ENCODE peak calls at places on chromosomes 7 and 10, in six cellular contexts. I is fibroblast of lung, J is astrocyte, Z is K562, Q is HepG2, H is MM.1S. R is an unnamed sample.

GRCh38 chr10:71964669-71965515 is 697 bp downstream of the CHST3 start:
- DNase-seq in I (peak; percentile 83), J (peak; percentile 74), Z (no peak), Q (no peak), H (no peak), R (no peak)

GRCh38 chr10:102608487-102608886 is 35.8 kb upstream of the TRIM8 start:
- DNase-seq in I (no peak), J (no peak), Z (peak; percentile 20), Q (no peak), H (no peak), R (no peak)

GRCh38 chr10:28587270-28587969 is 54.5 kb downstream of the WAC start:
- DNase-seq in I (peak; percentile 17), J (no peak), Z (no peak), Q (no peak), H (no peak), R (no peak)

GRCh38 chr10:11282661-11283060 is 265.0 kb downstream of the CELF2 start:
- DNase-seq in I (no peak), J (no peak), Z (no peak), Q (no peak), H (no peak), R (no peak)

GRCh38 chr10:117929321-117930067 is 117.2 kb downstream of the RAB11FIP2 start:
- DNase-seq in I (no peak), J (no peak), Z (no peak), Q (peak; percentile 2), H (no peak), R (no peak)

GRCh38 chr7:13312327-13312726 is 624.9 kb downstream of the ARL4A start:
- DNase-seq in I (no peak), J (no peak), Z (no peak), Q (no peak), H (no peak), R (peak; percentile 24)

GRCh38 chr7:157405501-157405900 is 68.7 kb downstream of the DNAJB6 start:
- DNase-seq in I (no peak), J (no peak), Z (no peak), Q (no peak), H (no peak), R (no peak)

GRCh38 chr10:80202934-80203834 is 2.2 kb downstream of the ANXA11 start:
- DNase-seq in I (peak; percentile 93), J (peak; percentile 89), Z (peak; percentile 70), Q (peak; percentile 77), H (peak; percentile 80), R (peak; percentile 32)

GRCh38 chr7:105678811-105679495 is 97.7 kb upstream of the EFCAB10 start:
- DNase-seq in I (peak; percentile 15), J (no peak), Z (no peak), Q (no peak), H (no peak), R (peak; percentile 53)

GRCh38 chr10:78765726-78766335 is 302.9 kb upstream of the ZMIZ1 start:
- DNase-seq in I (no peak), J (no peak), Z (no peak), Q (no peak), H (no peak), R (no peak)

GRCh38 chr10:17980796-17981195 is 29.1 kb downstream of the SLC39A12 start:
- DNase-seq in I (peak; percentile 40), J (peak; percentile 39), Z (no peak), Q (no peak), H (no peak), R (no peak)

GRCh38 chr10:93417264-93417663 is 64.9 kb downstream of the MYOF start:
- DNase-seq in I (no peak), J (no peak), Z (no peak), Q (no peak), H (no peak), R (no peak)

GRCh38 chr7:43647772-43648643 is 65.1 kb downstream of the STK17A start:
- DNase-seq in I (peak; percentile 100), J (peak; percentile 100), Z (no peak), Q (peak; percentile 33), H (peak; percentile 9), R (no peak)

GRCh38 chr10:89215511-89215910 is 8.4 kb upstream of the CH25H start:
- DNase-seq in I (no peak), J (no peak), Z (no peak), Q (no peak), H (no peak), R (no peak)

GRCh38 chr7:24477807-24478655 is 95.2 kb upstream of the PALS2 start:
- DNase-seq in I (peak; percentile 89), J (peak; percentile 86), Z (peak; percentile 23), Q (peak; percentile 89), H (no peak), R (no peak)
- H3K9ac ChIP-seq in I (no peak overlapping the region), J (peak overlapping the region; percentile 6), Z (no peak overlapping the region), Q (no peak overlapping the region), H (no peak overlapping the region), R (no peak overlapping the region)

DNA sequence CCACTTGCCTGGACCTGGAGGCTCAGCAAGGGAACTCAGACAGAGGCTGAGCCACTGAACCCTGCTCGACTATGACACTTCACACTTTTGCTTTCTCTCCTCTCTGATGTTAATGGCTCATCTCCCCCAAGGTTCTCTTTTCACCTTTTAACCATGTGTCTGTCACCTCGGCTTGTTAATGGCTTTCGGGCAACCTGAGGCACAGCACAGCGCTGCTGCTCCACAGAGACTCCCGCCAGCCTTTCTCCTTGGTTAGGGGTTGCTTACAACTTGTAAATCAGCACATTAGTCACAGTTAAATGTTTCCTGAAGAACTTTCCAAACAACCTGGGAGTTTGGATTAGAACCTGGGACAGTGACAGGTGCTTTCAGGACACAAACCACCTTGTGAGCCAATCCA is 136.2 kb upstream of the TBX20 start:
- DNase-seq in I (no peak), J (no peak), Z (no peak), Q (no peak), H (no peak), R (no peak)
- H3K27ac ChIP-seq in I (no peak overlapping the region), J (no peak overlapping the region), Z (no peak overlapping the region), Q (no peak overlapping the region), H (no peak overlapping the region), R (no peak overlapping the region)

GRCh38 chr10:116274141-116274861 is 1.3 kb upstream of the GFRA1 start:
- DNase-seq in I (peak; percentile 29), J (no peak), Z (no peak), Q (no peak), H (peak; percentile 26), R (no peak)

GRCh38 chr10:116269612-116270011 is 3.4 kb downstream of the GFRA1 start:
- DNase-seq in I (no peak), J (no peak), Z (no peak), Q (no peak), H (no peak), R (no peak)

GRCh38 chr10:116270691-116271592 is 2.1 kb downstream of the GFRA1 start:
- DNase-seq in I (peak; percentile 15), J (no peak), Z (no peak), Q (no peak), H (no peak), R (no peak)

GRCh38 chr10:116271593-116272496 is 1.2 kb downstream of the GFRA1 start:
- DNase-seq in I (peak; percentile 11), J (no peak), Z (no peak), Q (no peak), H (no peak), R (no peak)

DNA sequence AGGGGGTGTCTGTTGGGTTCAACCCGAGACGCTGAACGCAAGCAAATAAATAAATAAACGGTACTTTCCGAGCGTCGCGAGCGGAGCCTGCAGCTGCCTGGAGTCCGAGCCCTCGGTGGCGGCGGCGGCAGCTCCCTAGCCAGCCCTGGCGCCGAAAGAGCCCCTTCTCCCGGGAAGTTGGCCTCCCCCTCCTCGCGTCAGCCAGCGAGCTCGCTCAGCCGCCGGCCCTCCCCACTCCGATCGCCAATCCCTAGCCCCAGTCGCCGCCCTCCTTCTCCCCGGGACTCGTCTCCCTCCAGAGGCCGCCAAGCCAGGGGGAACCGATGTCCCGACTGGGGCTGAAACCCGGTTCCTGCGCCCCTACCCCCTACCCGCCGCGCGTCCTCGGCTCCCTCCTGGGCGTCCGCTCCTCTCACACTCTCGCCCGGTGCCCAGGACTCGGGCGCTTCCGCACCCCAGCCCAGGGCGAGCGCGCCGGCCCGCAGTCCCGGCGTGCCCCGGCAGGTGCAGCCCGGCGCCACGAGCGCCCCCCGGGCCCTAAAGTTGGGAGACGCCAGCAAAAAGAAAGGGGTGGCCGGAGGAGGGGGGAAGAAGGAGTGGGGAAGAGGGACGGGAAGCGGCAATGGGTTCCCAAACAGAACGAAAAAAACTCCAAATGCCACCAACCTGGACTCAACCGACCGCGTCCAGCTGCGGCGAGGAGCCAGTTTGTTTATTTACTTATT is at the start of gene GFRA1:
- DNase-seq in I (peak; percentile 36), J (no peak), Z (no peak), Q (no peak), H (peak; percentile 53), R (no peak)
- TF ChIP-seq EZH2 in I (no peak), J (no peak), Z (no peak), Q (no peak), H (no peak), R (no peak)

GRCh38 chr10:132406750-132407149 is 9.8 kb downstream of the PWWP2B start:
- DNase-seq in I (no peak), J (no peak), Z (no peak), Q (no peak), H (no peak), R (no peak)
- H3K9ac ChIP-seq in I (no peak overlapping the region), J (no peak overlapping the region), Z (no peak overlapping the region), Q (no peak overlapping the region), H (no peak overlapping the region), R (no peak overlapping the region)

DNA sequence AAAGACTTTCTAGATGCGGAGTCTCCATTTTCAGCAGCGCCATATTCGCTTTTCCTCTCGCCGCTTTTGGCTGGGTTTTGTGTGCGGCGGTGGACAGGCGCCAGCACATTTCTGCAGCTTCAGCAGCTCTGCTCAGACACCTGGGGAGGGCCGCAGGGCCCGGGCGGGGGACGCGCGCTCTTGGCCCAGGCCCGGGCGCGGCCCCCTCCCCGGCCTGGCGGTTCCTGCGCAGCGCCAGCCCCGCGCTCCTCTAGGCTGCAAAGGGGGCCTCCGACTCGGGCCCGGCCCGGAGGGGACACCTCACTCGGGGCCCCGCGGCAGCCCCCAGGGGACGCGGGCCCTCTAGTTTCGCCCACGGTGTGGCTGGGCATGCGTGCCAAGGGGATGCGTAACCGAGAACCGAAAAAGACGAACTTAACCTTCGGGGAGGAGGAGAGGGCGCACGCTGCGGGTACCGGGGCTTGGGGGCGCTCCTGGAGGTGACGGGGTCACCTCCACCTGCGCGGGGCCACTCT is 34.5 kb upstream of the EBLN1 start:
- DNase-seq in I (peak; percentile 60), J (peak; percentile 46), Z (no peak), Q (no peak), H (peak; percentile 73), R (no peak)
- H3K27ac ChIP-seq in I (peak overlapping the region; percentile 95), J (peak overlapping the region; percentile 76), Z (no peak overlapping the region), Q (no peak overlapping the region), H (peak overlapping the region; percentile 86), R (no peak overlapping the region)

DNA sequence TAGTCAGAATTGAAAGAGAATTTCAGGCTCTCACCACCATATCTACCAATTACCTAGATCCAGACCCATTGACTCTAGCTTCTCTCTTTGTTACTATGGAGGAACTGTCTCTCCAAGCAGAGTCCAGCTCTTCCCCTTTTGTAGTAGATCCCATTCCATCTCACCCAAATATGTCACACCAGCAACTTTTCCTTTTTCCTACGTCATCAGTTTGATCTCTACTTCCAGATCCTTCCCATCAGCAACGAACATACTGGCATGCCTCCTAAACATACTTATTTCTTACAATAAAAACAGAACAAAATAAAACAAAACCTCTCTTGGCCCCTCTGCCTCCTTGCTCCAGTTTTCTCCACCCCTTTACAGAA is 5.9 kb upstream of the CALU start:
- DNase-seq in I (no peak), J (no peak), Z (no peak), Q (no peak), H (no peak), R (no peak)
- TF ChIP-seq EZH2 in I (no peak), J (no peak), Z (no peak), Q (no peak), H (no peak), R (no peak)

R was measured in DND-41.